ENCODE peak calls at places on chromosomes 16 and 17, in five cellular contexts. One of them, this sample, is unnamed.

GRCh38 chr16:86643661-86644060 is 65.3 kb downstream of the FOXL1 start:
- DNase-seq in Peyer's patch: no peak
- DNase-seq in CD8-positive, alpha-beta T cell: no peak
- DNase-seq in neural progenitor cell: no peak
- DNase-seq in OCI-LY7: no peak
- DNase-seq in this sample: no peak

GRCh38 chr16:84785843-84786538 is 33.8 kb upstream of the CRISPLD2 start:
- DNase-seq in OCI-LY7: no peak
- DNase-seq in neural progenitor cell: no peak
- DNase-seq in Peyer's patch: peak
- DNase-seq in CD8-positive, alpha-beta T cell: no peak
- DNase-seq in this sample: peak

GRCh38 chr17:19310151-19310550 is 52.4 kb downstream of the B9D1 start:
- DNase-seq in neural progenitor cell: no peak
- DNase-seq in OCI-LY7: no peak
- DNase-seq in Peyer's patch: no peak
- DNase-seq in CD8-positive, alpha-beta T cell: no peak
- DNase-seq in this sample: no peak

GRCh38 chr17:2061441-2061797 is 6.5 kb downstream of the HIC1 start:
- DNase-seq in CD8-positive, alpha-beta T cell: no peak
- DNase-seq in Peyer's patch: no peak
- DNase-seq in neural progenitor cell: no peak
- DNase-seq in OCI-LY7: no peak
- DNase-seq in this sample: no peak

GRCh38 chr17:44518032-44518431 is 14.8 kb upstream of the GPATCH8 start:
- DNase-seq in neural progenitor cell: no peak
- DNase-seq in CD8-positive, alpha-beta T cell: no peak
- DNase-seq in OCI-LY7: no peak
- DNase-seq in Peyer's patch: no peak
- DNase-seq in this sample: no peak

GRCh38 chr16:500699-501098 is 26.8 kb upstream of the CAPN15 start:
- DNase-seq in OCI-LY7: no peak
- DNase-seq in CD8-positive, alpha-beta T cell: no peak
- DNase-seq in neural progenitor cell: no peak
- DNase-seq in Peyer's patch: no peak
- DNase-seq in this sample: no peak

GRCh38 chr17:3639981-3640596 is 3.5 kb downstream of the CTNS start:
- DNase-seq in CD8-positive, alpha-beta T cell: no peak
- DNase-seq in neural progenitor cell: peak
- DNase-seq in OCI-LY7: peak
- DNase-seq in Peyer's patch: no peak
- DNase-seq in this sample: peak

GRCh38 chr16:81567087-81567486 is 122.5 kb downstream of the CMIP start:
- DNase-seq in Peyer's patch: no peak
- DNase-seq in neural progenitor cell: no peak
- DNase-seq in OCI-LY7: no peak
- DNase-seq in CD8-positive, alpha-beta T cell: no peak
- DNase-seq in this sample: no peak

GRCh38 chr16:17408296-17408695 is 62.5 kb downstream of the XYLT1 start:
- DNase-seq in CD8-positive, alpha-beta T cell: no peak
- DNase-seq in OCI-LY7: no peak
- DNase-seq in Peyer's patch: no peak
- DNase-seq in neural progenitor cell: no peak
- DNase-seq in this sample: no peak

GRCh38 chr17:30388321-30389179 is 9.8 kb downstream of the CPD start:
- DNase-seq in Peyer's patch: no peak
- DNase-seq in OCI-LY7: no peak
- DNase-seq in CD8-positive, alpha-beta T cell: no peak
- DNase-seq in neural progenitor cell: no peak
- DNase-seq in this sample: no peak

GRCh38 chr16:88471575-88471974 is 18.5 kb downstream of the ZFPM1 start:
- DNase-seq in Peyer's patch: no peak
- DNase-seq in neural progenitor cell: no peak
- DNase-seq in CD8-positive, alpha-beta T cell: no peak
- DNase-seq in OCI-LY7: no peak
- DNase-seq in this sample: no peak

GRCh38 chr16:2166263-2167080 is 10.9 kb downstream of the TRAF7 start:
- DNase-seq in neural progenitor cell: no peak
- DNase-seq in CD8-positive, alpha-beta T cell: no peak
- DNase-seq in Peyer's patch: no peak
- DNase-seq in OCI-LY7: no peak
- DNase-seq in this sample: no peak

GRCh38 chr16:69165584-69165983 is 21.4 kb upstream of the SNTB2 start:
- DNase-seq in CD8-positive, alpha-beta T cell: no peak
- DNase-seq in OCI-LY7: no peak
- DNase-seq in neural progenitor cell: no peak
- DNase-seq in Peyer's patch: no peak
- DNase-seq in this sample: no peak

GRCh38 chr16:53529529-53529928 is 26.5 kb upstream of the AKTIP start:
- DNase-seq in OCI-LY7: no peak
- DNase-seq in neural progenitor cell: no peak
- DNase-seq in Peyer's patch: no peak
- DNase-seq in CD8-positive, alpha-beta T cell: no peak
- DNase-seq in this sample: no peak

GRCh38 chr17:15233022-15233805 is 31.9 kb downstream of the PMP22 start:
- DNase-seq in Peyer's patch: no peak
- DNase-seq in OCI-LY7: peak
- DNase-seq in neural progenitor cell: peak
- DNase-seq in CD8-positive, alpha-beta T cell: no peak
- DNase-seq in this sample: peak

GRCh38 chr17:76018801-76019200 is 8.3 kb downstream of the EVPL start:
- DNase-seq in Peyer's patch: no peak
- DNase-seq in CD8-positive, alpha-beta T cell: no peak
- DNase-seq in neural progenitor cell: no peak
- DNase-seq in OCI-LY7: no peak
- DNase-seq in this sample: no peak

GRCh38 chr17:7475764-7476422 is 3.5 kb downstream of the ZBTB4 start:
- DNase-seq in CD8-positive, alpha-beta T cell: no peak
- DNase-seq in Peyer's patch: peak
- DNase-seq in neural progenitor cell: no peak
- DNase-seq in OCI-LY7: no peak
- DNase-seq in this sample: no peak

GRCh38 chr17:57235124-57235523 is 21.2 kb upstream of the MSI2 start:
- DNase-seq in neural progenitor cell: peak
- DNase-seq in CD8-positive, alpha-beta T cell: no peak
- DNase-seq in OCI-LY7: no peak
- DNase-seq in Peyer's patch: no peak
- DNase-seq in this sample: no peak

GRCh38 chr16:27366687-27367462 is 35.1 kb upstream of the IL21R start:
- DNase-seq in CD8-positive, alpha-beta T cell: no peak
- DNase-seq in OCI-LY7: no peak
- DNase-seq in Peyer's patch: no peak
- DNase-seq in neural progenitor cell: no peak
- DNase-seq in this sample: peak

GRCh38 chr17:8332688-8333087 is 7.0 kb upstream of the ODF4 start:
- DNase-seq in Peyer's patch: no peak
- DNase-seq in neural progenitor cell: no peak
- DNase-seq in CD8-positive, alpha-beta T cell: no peak
- DNase-seq in OCI-LY7: no peak
- DNase-seq in this sample: no peak

GRCh38 chr17:65191805-65192740 is 54.9 kb downstream of the RGS9 start:
- DNase-seq in OCI-LY7: no peak
- DNase-seq in neural progenitor cell: no peak
- DNase-seq in Peyer's patch: no peak
- DNase-seq in CD8-positive, alpha-beta T cell: no peak
- DNase-seq in this sample: peak

GRCh38 chr17:57561072-57561861 is 183.8 kb downstream of the CCDC182 start:
- DNase-seq in CD8-positive, alpha-beta T cell: no peak
- DNase-seq in neural progenitor cell: no peak
- DNase-seq in OCI-LY7: peak
- DNase-seq in Peyer's patch: no peak
- DNase-seq in this sample: no peak

GRCh38 chr17:44921122-44921882 is 6.0 kb upstream of the GFAP start:
- DNase-seq in Peyer's patch: peak
- DNase-seq in neural progenitor cell: peak
- DNase-seq in OCI-LY7: no peak
- DNase-seq in CD8-positive, alpha-beta T cell: no peak
- DNase-seq in this sample: no peak

GRCh38 chr17:57412520-57413096 is 156.3 kb downstream of the MSI2 start:
- DNase-seq in neural progenitor cell: no peak
- DNase-seq in OCI-LY7: no peak
- DNase-seq in CD8-positive, alpha-beta T cell: no peak
- DNase-seq in Peyer's patch: no peak
- DNase-seq in this sample: no peak

GRCh38 chr17:82977586-82977985 is 101.8 kb upstream of the METRNL start:
- DNase-seq in OCI-LY7: no peak
- DNase-seq in Peyer's patch: no peak
- DNase-seq in neural progenitor cell: no peak
- DNase-seq in CD8-positive, alpha-beta T cell: no peak
- DNase-seq in this sample: no peak

GRCh38 chr17:2157081-2157480 is 102.2 kb downstream of the HIC1 start:
- DNase-seq in neural progenitor cell: no peak
- DNase-seq in Peyer's patch: no peak
- DNase-seq in OCI-LY7: no peak
- DNase-seq in CD8-positive, alpha-beta T cell: no peak
- DNase-seq in this sample: no peak

GRCh38 chr16:66422366-66422765 is 4.7 kb upstream of the BEAN1 start:
- DNase-seq in Peyer's patch: peak
- DNase-seq in CD8-positive, alpha-beta T cell: no peak
- DNase-seq in neural progenitor cell: no peak
- DNase-seq in OCI-LY7: no peak
- DNase-seq in this sample: no peak

GRCh38 chr16:11475896-11476630 is 110.7 kb downstream of the LITAF start:
- DNase-seq in Peyer's patch: no peak
- DNase-seq in CD8-positive, alpha-beta T cell: no peak
- DNase-seq in neural progenitor cell: no peak
- DNase-seq in OCI-LY7: no peak
- DNase-seq in this sample: no peak

GRCh38 chr16:9657659-9658058 is 524.6 kb downstream of the GRIN2A start:
- DNase-seq in Peyer's patch: no peak
- DNase-seq in neural progenitor cell: no peak
- DNase-seq in CD8-positive, alpha-beta T cell: no peak
- DNase-seq in OCI-LY7: no peak
- DNase-seq in this sample: no peak

GRCh38 chr17:36534117-36534880 is at the start of gene MYO19:
- DNase-seq in OCI-LY7: peak
- DNase-seq in CD8-positive, alpha-beta T cell: peak
- DNase-seq in Peyer's patch: peak
- DNase-seq in neural progenitor cell: peak
- DNase-seq in this sample: no peak

DNA sequence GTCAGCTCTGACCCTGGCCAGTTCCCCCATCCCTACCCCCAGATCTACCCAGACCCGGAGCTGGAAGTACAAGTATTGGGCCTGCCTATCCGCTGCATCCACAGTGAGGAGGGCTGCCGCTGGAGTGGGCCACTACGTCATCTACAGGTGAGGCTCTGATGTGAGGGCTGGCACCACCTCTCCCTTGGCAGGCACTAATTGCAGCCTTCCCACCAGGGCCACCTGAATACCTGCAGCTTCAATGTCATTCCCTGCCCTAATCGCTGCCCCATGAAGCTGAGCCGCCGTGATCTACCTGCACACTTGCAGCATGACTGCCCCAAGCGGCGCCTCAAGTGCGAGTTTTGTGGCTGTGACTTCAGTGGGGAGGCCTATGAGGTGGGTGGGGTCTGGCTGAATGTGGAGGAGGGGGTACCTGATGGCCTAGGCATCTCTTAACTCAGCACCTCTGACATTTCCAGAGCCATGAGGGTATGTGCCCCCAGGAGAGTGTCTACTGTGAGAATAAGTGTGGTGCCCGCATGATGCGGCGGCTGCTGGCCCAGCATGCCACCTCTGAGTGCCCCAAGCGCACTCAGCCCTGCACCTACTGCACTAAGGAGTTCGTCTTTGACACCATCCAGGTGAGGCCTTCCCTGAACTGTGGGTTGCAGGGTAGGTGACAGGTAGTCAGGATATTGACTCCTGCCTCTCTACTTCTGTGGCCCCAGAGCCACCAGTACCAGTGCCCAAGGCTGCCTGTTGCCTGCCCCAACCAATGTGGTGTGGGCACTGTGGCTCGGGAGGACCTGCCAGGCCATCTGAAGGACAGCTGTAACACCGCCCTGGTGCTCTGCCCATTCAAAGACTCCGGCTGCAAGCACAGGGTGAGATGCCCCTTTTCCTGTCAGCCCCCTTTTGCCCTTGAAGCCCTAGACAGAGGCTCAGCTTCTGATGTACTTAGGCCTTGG is 4.3 kb downstream of the TRAF4 start:
- DNase-seq in OCI-LY7: no peak
- DNase-seq in Peyer's patch: no peak
- DNase-seq in neural progenitor cell: no peak
- DNase-seq in CD8-positive, alpha-beta T cell: no peak
- DNase-seq in this sample: no peak
- H3K27ac ChIP-seq in OCI-LY7: no peak
- H3K27ac ChIP-seq in Peyer's patch: peak
- H3K27ac ChIP-seq in neural progenitor cell: no peak
- H3K27ac ChIP-seq in CD8-positive, alpha-beta T cell: no peak
- H3K27ac ChIP-seq in this sample: no peak

GRCh38 chr16:14050297-14051027 is 20.7 kb upstream of the MRTFB start:
- DNase-seq in neural progenitor cell: peak
- DNase-seq in OCI-LY7: no peak
- DNase-seq in CD8-positive, alpha-beta T cell: no peak
- DNase-seq in Peyer's patch: no peak
- DNase-seq in this sample: peak
- H3K27ac ChIP-seq in neural progenitor cell: no peak
- H3K27ac ChIP-seq in OCI-LY7: no peak
- H3K27ac ChIP-seq in CD8-positive, alpha-beta T cell: no peak
- H3K27ac ChIP-seq in Peyer's patch: no peak
- H3K27ac ChIP-seq in this sample: peak

DNA sequence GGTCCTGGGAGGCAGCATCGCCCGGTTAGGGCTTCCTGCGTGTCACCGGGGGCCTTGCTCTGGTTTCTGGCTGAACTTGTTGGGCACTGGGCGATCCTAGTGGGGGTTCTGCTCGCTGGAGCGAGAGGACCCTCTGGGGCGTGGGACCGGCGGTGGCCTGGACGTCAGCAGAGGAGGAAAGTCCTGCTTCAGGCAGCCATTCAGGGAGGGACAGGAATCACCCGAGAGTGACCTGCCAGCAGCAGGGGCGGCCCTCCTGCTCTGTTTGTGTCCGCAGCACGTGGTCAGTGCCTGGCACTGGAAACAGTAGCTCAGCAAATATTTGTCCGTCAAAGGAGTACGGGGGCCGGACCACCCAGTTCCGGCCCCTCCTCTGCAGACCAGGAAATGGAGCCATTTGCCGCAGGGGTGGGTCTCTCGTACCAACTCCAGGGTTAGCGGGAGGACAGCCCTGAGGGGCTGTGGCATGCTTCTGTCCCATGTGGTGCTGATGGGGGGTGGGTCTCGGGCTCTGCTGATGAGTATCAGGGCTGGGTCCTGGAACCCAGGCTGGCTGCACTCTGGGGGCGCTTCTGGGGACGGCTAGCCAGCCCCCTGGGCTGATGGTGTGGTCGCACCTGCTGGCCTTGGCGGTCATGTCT is 48.3 kb downstream of the BAIAP2 start:
- DNase-seq in neural progenitor cell: no peak
- DNase-seq in CD8-positive, alpha-beta T cell: no peak
- DNase-seq in Peyer's patch: no peak
- DNase-seq in OCI-LY7: no peak
- DNase-seq in this sample: peak
- H3K27ac ChIP-seq in neural progenitor cell: no peak
- H3K27ac ChIP-seq in CD8-positive, alpha-beta T cell: no peak
- H3K27ac ChIP-seq in Peyer's patch: peak
- H3K27ac ChIP-seq in OCI-LY7: no peak
- H3K27ac ChIP-seq in this sample: no peak

DNA sequence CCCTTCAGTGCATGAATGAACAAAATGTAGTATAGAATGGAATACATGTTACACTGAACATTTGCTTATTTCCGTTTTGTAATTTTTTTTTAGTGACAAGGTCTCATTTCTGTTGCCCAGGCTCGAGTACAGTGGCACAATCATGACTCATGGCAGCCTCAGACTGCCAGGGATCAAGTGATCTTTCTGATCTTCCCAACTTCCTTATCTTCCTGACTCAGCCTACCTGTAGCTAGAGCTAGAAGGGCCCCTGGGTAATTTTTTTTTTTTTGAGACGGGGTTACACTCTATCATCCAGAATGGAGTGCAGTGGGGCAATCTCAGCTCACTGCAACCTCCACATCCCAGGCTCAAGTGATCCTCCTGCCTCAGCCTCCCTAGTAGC is 7.4 kb upstream of the SLX4 start:
- DNase-seq in neural progenitor cell: no peak
- DNase-seq in CD8-positive, alpha-beta T cell: no peak
- DNase-seq in OCI-LY7: no peak
- DNase-seq in Peyer's patch: peak
- DNase-seq in this sample: no peak
- H3K27ac ChIP-seq in neural progenitor cell: no peak
- H3K27ac ChIP-seq in CD8-positive, alpha-beta T cell: no peak
- H3K27ac ChIP-seq in OCI-LY7: peak
- H3K27ac ChIP-seq in Peyer's patch: no peak
- H3K27ac ChIP-seq in this sample: no peak

This sample was measured in endothelial cell of umbilical vein.